ENCODE peak calls at places on chromosomes 1 and 21, in nine cellular contexts. N is neural crest cell; F is heart left ventricle; S is brain pericyte; K is GM23338; E is naive thymus-derived CD8-positive, alpha-beta T cell; H is CD4-positive, alpha-beta T cell; Q is ureter; T is activated CD8-positive, alpha-beta memory T cell treated with anti-CD3 and anti-CD28 coated beads for 48 hours. D is an unnamed sample.

GRCh38 chr1:36327421-36328087 is 4.1 kb upstream of the EVA1B start:
- DNase-seq in K (no peak), H (no peak), N (no peak), S (no peak), E (no peak), F (no peak), T (no peak), Q (no peak), D (no peak)

GRCh38 chr1:244773513-244773912 is 61.9 kb upstream of the COX20 start:
- DNase-seq in E (no peak), K (no peak), S (no peak), H (no peak), F (no peak), Q (no peak), T (no peak), N (no peak), D (no peak)

GRCh38 chr1:237186733-237187132 is 144.7 kb downstream of the RYR2 start:
- DNase-seq in N (no peak), H (no peak), Q (no peak), E (no peak), F (no peak), K (peak; percentile 34), S (no peak), T (no peak), D (no peak)

GRCh38 chr1:28173980-28174297 is 2.6 kb downstream of the PTAFR start:
- DNase-seq in K (no peak), E (no peak), F (no peak), H (no peak), S (no peak), T (no peak), Q (no peak), N (no peak), D (no peak)

GRCh38 chr1:47942238-47942629 is 55.0 kb downstream of the TRABD2B start:
- DNase-seq in N (no peak), E (no peak), K (no peak), F (no peak), H (no peak), T (no peak), Q (no peak), S (no peak), D (no peak)

GRCh38 chr1:165257969-165258459 is 98.5 kb downstream of the LMX1A start:
- DNase-seq in E (no peak), K (peak; percentile 88), Q (peak; percentile 67), F (peak; percentile 56), T (peak; percentile 3), H (no peak), S (no peak), N (peak; percentile 50), D (peak; percentile 40)

GRCh38 chr1:164579346-164579745 is 20.4 kb downstream of the PBX1 start:
- DNase-seq in T (no peak), K (no peak), F (no peak), E (no peak), H (no peak), Q (no peak), S (no peak), N (no peak), D (no peak)

GRCh38 chr21:39386194-39386593 is 37.3 kb upstream of the HMGN1 start:
- DNase-seq in T (no peak), Q (no peak), E (no peak), H (no peak), N (no peak), F (no peak), K (no peak), S (no peak), D (no peak)

GRCh38 chr1:171219751-171220385 is 28.4 kb upstream of the FMO1 start:
- DNase-seq in T (no peak), K (peak; percentile 99), F (no peak), N (no peak), H (no peak), Q (no peak), S (no peak), E (no peak), D (no peak)

GRCh38 chr21:16181024-16181423 is 451.2 kb downstream of the USP25 start:
- DNase-seq in E (no peak), F (no peak), H (no peak), K (no peak), T (no peak), N (no peak), S (peak; percentile 79), Q (no peak), D (no peak)

GRCh38 chr1:67525053-67525760 is 95.0 kb upstream of the SERBP1 start:
- DNase-seq in N (no peak), H (no peak), E (no peak), S (no peak), K (no peak), Q (no peak), T (no peak), F (no peak), D (no peak)

GRCh38 chr1:240803151-240803550 is 191.2 kb upstream of the GREM2 start:
- DNase-seq in N (no peak), Q (no peak), S (no peak), F (no peak), T (no peak), K (no peak), H (no peak), E (no peak), D (no peak)

GRCh38 chr1:153963850-153964331 is 554 bp upstream of the SLC39A1 start:
- DNase-seq in K (peak; percentile 95), E (no peak), T (no peak), H (no peak), N (peak; percentile 22), F (no peak), Q (no peak), S (no peak), D (peak; percentile 85)

GRCh38 chr1:162627662-162628296 is 4.5 kb upstream of the DDR2 start:
- DNase-seq in H (no peak), K (peak; percentile 70), Q (no peak), T (no peak), S (no peak), N (no peak), E (no peak), F (no peak), D (no peak)

GRCh38 chr1:240824238-240824637 is 212.3 kb upstream of the GREM2 start:
- DNase-seq in S (no peak), Q (no peak), E (no peak), H (no peak), T (no peak), K (peak; percentile 21), N (no peak), F (no peak), D (no peak)

GRCh38 chr1:218617986-218618385 is 272.9 kb downstream of the TGFB2 start:
- DNase-seq in K (no peak), N (no peak), S (no peak), F (no peak), T (no peak), E (no peak), Q (no peak), H (no peak), D (no peak)

GRCh38 chr21:16492892-16493291 is 763.1 kb downstream of the USP25 start:
- DNase-seq in F (no peak), E (no peak), Q (no peak), T (no peak), N (no peak), K (no peak), S (no peak), H (no peak), D (no peak)

GRCh38 chr1:30336550-30337426 is 386.6 kb downstream of the MATN1 start:
- DNase-seq in Q (no peak), F (no peak), H (no peak), S (no peak), N (no peak), T (no peak), K (no peak), E (no peak), D (peak; percentile 29)

GRCh38 chr1:167711797-167712196 is 10.0 kb upstream of the MPZL1 start:
- DNase-seq in Q (no peak), K (no peak), S (no peak), H (no peak), T (no peak), E (no peak), F (no peak), N (no peak), D (no peak)

GRCh38 chr1:11967028-11967547 is 13.2 kb upstream of the MFN2 start:
- DNase-seq in T (no peak), F (no peak), N (no peak), H (no peak), K (peak; percentile 94), S (no peak), E (no peak), Q (peak; percentile 55), D (no peak)

GRCh38 chr1:27773732-27774445 is 870 bp downstream of the STX12 start:
- DNase-seq in F (no peak), Q (no peak), T (no peak), E (no peak), S (no peak), K (no peak), N (no peak), H (no peak), D (no peak)

GRCh38 chr1:27358928-27359313 is 7.8 kb downstream of the MAP3K6 start:
- DNase-seq in S (no peak), T (no peak), N (no peak), Q (no peak), F (no peak), K (no peak), E (no peak), H (no peak), D (no peak)

GRCh38 chr1:16340673-16341072 is 11.6 kb downstream of the FBXO42 start:
- DNase-seq in F (no peak), N (no peak), H (no peak), K (no peak), Q (no peak), T (no peak), S (no peak), E (no peak), D (no peak)

GRCh38 chr1:169364948-169365347 is 2.6 kb downstream of the NME7 start:
- DNase-seq in T (no peak), F (no peak), Q (no peak), E (no peak), N (no peak), K (no peak), H (no peak), S (no peak), D (no peak)

GRCh38 chr1:76571248-76571647 is 296.0 kb upstream of the ST6GALNAC5 start:
- DNase-seq in K (no peak), N (no peak), T (no peak), F (no peak), H (no peak), S (no peak), E (no peak), Q (no peak), D (no peak)

GRCh38 chr1:97647776-97648175 is 273.1 kb downstream of the DPYD start:
- DNase-seq in Q (no peak), K (no peak), F (no peak), S (no peak), E (no peak), N (no peak), T (no peak), H (no peak), D (no peak)

GRCh38 chr1:227884370-227885134 is 63.2 kb downstream of the WNT9A start:
- DNase-seq in F (no peak), S (no peak), N (no peak), T (no peak), H (no peak), E (no peak), K (no peak), Q (no peak), D (no peak)

GRCh38 chr1:99269321-99269720 is 5.0 kb downstream of the PLPPR4 start:
- DNase-seq in N (no peak), Q (no peak), E (no peak), T (no peak), H (no peak), F (no peak), K (no peak), S (no peak), D (no peak)

GRCh38 chr1:43199093-43199726 is 27.1 kb downstream of the CFAP57 start:
- DNase-seq in Q (no peak), E (no peak), K (no peak), S (no peak), T (no peak), F (no peak), H (no peak), N (no peak), D (no peak)

GRCh38 chr1:40861227-40862003 is 748 bp downstream of the CITED4 start:
- DNase-seq in H (no peak), N (no peak), Q (peak; percentile 56), K (peak; percentile 74), S (no peak), T (no peak), F (peak; percentile 43), E (peak; percentile 16), D (no peak)

GRCh38 chr1:8822383-8823294 is 5.2 kb upstream of the RERE start:
- DNase-seq in H (no peak), S (no peak), E (no peak), K (no peak), Q (no peak), F (peak; percentile 42), T (no peak), N (no peak), D (no peak)

D was measured in mesothelial cell of epicardium.